ENCODE peak calls at places on chromosomes 16 and 17, in eight cellular contexts. R, C, G, Y, V, H, T and N are unnamed samples.

GRCh38 chr16:12090162-12090552 is 113.6 kb downstream of the SNX29 start:
- DNase-seq in R (no peak), C (no peak), G (no peak), Y (no peak), V (no peak), H (peak; percentile 57), T (no peak), N (no peak)

GRCh38 chr17:79785900-79786810 is 8.2 kb downstream of the CBX2 start:
- DNase-seq in R (no peak), C (no peak), G (no peak), Y (no peak), V (no peak), H (no peak), T (no peak), N (no peak)

GRCh38 chr16:77823067-77823466 is 34.7 kb downstream of the VAT1L start:
- DNase-seq in R (no peak), C (no peak), G (no peak), Y (no peak), V (no peak), H (no peak), T (no peak), N (no peak)

GRCh38 chr16:19348578-19349315 is 63.2 kb downstream of the CLEC19A start:
- DNase-seq in R (no peak), C (no peak), G (peak; percentile 14), Y (no peak), V (no peak), H (no peak), T (no peak), N (peak; percentile 4)

GRCh38 chr17:78493455-78494188 is 83.6 kb downstream of the DNAH17 start:
- DNase-seq in R (no peak), C (no peak), G (no peak), Y (no peak), V (peak; percentile 7), H (no peak), T (no peak), N (no peak)

GRCh38 chr16:4111748-4112696 is 4.2 kb downstream of the ADCY9 start:
- DNase-seq in R (no peak), C (no peak), G (peak; percentile 49), Y (no peak), V (no peak), H (no peak), T (no peak), N (no peak)

GRCh38 chr17:1628856-1629646 is 417 bp upstream of the SLC43A2 start:
- DNase-seq in R (peak; percentile 96), C (peak; percentile 98), G (peak; percentile 95), Y (peak; percentile 74), V (peak; percentile 95), H (peak; percentile 98), T (peak; percentile 75), N (peak; percentile 80)

GRCh38 chr17:32265192-32265895 is at the start of gene RHBDL3:
- DNase-seq in R (no peak), C (no peak), G (peak; percentile 24), Y (no peak), V (no peak), H (no peak), T (no peak), N (no peak)

GRCh38 chr16:21996923-21997692 is 3.8 kb downstream of the PDZD9 start:
- DNase-seq in R (no peak), C (no peak), G (no peak), Y (no peak), V (no peak), H (no peak), T (no peak), N (no peak)

GRCh38 chr16:11913425-11914079 is 2.2 kb downstream of the GSPT1 start:
- DNase-seq in R (no peak), C (peak; percentile 31), G (peak; percentile 40), Y (no peak), V (no peak), H (no peak), T (no peak), N (no peak)

GRCh38 chr17:32936894-32937500 is 9.0 kb downstream of the TMEM98 start:
- DNase-seq in R (peak; percentile 82), C (peak; percentile 66), G (peak; percentile 67), Y (peak; percentile 42), V (peak; percentile 76), H (peak; percentile 85), T (peak; percentile 7), N (no peak)

GRCh38 chr17:7982171-7982570 is 20.2 kb upstream of the GUCY2D start:
- DNase-seq in R (no peak), C (no peak), G (peak; percentile 82), Y (no peak), V (no peak), H (no peak), T (no peak), N (no peak)

GRCh38 chr16:17211797-17212196 is 259.0 kb downstream of the XYLT1 start:
- DNase-seq in R (no peak), C (peak; percentile 36), G (no peak), Y (no peak), V (no peak), H (no peak), T (no peak), N (no peak)

GRCh38 chr17:14331982-14332298 is 31.1 kb downstream of the HS3ST3B1 start:
- DNase-seq in R (no peak), C (no peak), G (no peak), Y (no peak), V (no peak), H (no peak), T (no peak), N (no peak)

GRCh38 chr16:9429946-9430345 is 338.5 kb downstream of the HAPSTR1 start:
- DNase-seq in R (no peak), C (no peak), G (no peak), Y (no peak), V (no peak), H (no peak), T (no peak), N (no peak)

GRCh38 chr16:14965328-14965727 is 9.5 kb upstream of the PDXDC1 start:
- DNase-seq in R (no peak), C (no peak), G (no peak), Y (no peak), V (no peak), H (no peak), T (no peak), N (no peak)

GRCh38 chr16:11207646-11208045 is 48.4 kb downstream of the SOCS1 start:
- DNase-seq in R (no peak), C (peak; percentile 24), G (no peak), Y (no peak), V (no peak), H (no peak), T (no peak), N (no peak)

GRCh38 chr17:63140255-63140654 is 174.2 kb downstream of the TANC2 start:
- DNase-seq in R (no peak), C (peak; percentile 72), G (peak; percentile 23), Y (no peak), V (peak; percentile 27), H (no peak), T (no peak), N (no peak)

GRCh38 chr17:8609910-8610309 is 20.6 kb downstream of the MYH10 start:
- DNase-seq in R (no peak), C (no peak), G (no peak), Y (no peak), V (no peak), H (no peak), T (no peak), N (no peak)